ENCODE peak calls at places on chromosome 15, in five cellular contexts. One of them, this sample, is unnamed.

GRCh38 chr15:93312891-93313486 is 224.0 kb upstream of the RGMA start:
- DNase-seq in epithelial cell of esophagus: no peak
- DNase-seq in brain microvascular endothelial cell: no peak
- DNase-seq in AG04449: no peak
- DNase-seq in fibroblast of the aortic adventitia: no peak
- DNase-seq in this sample: no peak

GRCh38 chr15:85880501-85881190 is 85.9 kb upstream of the KLHL25 start:
- DNase-seq in epithelial cell of esophagus: no peak
- DNase-seq in brain microvascular endothelial cell: no peak
- DNase-seq in fibroblast of the aortic adventitia: no peak
- DNase-seq in AG04449: no peak
- DNase-seq in this sample: no peak

GRCh38 chr15:88255496-88256171 is 905 bp downstream of the NTRK3 start:
- DNase-seq in brain microvascular endothelial cell: peak
- DNase-seq in AG04449: no peak
- DNase-seq in epithelial cell of esophagus: peak
- DNase-seq in fibroblast of the aortic adventitia: peak
- DNase-seq in this sample: no peak

GRCh38 chr15:96262497-96263268 is 67.8 kb upstream of the NR2F2 start:
- DNase-seq in AG04449: no peak
- DNase-seq in brain microvascular endothelial cell: no peak
- DNase-seq in epithelial cell of esophagus: no peak
- DNase-seq in fibroblast of the aortic adventitia: no peak
- DNase-seq in this sample: no peak

GRCh38 chr15:59339252-59339672 is 33.4 kb downstream of the MYO1E start:
- DNase-seq in AG04449: peak
- DNase-seq in epithelial cell of esophagus: peak
- DNase-seq in brain microvascular endothelial cell: peak
- DNase-seq in fibroblast of the aortic adventitia: peak
- DNase-seq in this sample: peak

GRCh38 chr15:25173241-25174028 is 218.6 kb downstream of the SNRPN start:
- DNase-seq in epithelial cell of esophagus: no peak
- DNase-seq in fibroblast of the aortic adventitia: no peak
- DNase-seq in AG04449: no peak
- DNase-seq in brain microvascular endothelial cell: no peak
- DNase-seq in this sample: no peak

GRCh38 chr15:58546635-58547627 is 115.1 kb downstream of the LIPC start:
- DNase-seq in epithelial cell of esophagus: peak
- DNase-seq in AG04449: peak
- DNase-seq in fibroblast of the aortic adventitia: peak
- DNase-seq in brain microvascular endothelial cell: peak
- DNase-seq in this sample: peak

GRCh38 chr15:22226034-22226790 is 145.9 kb downstream of the OR4M2 start:
- DNase-seq in epithelial cell of esophagus: no peak
- DNase-seq in AG04449: no peak
- DNase-seq in brain microvascular endothelial cell: no peak
- DNase-seq in fibroblast of the aortic adventitia: no peak
- DNase-seq in this sample: no peak

GRCh38 chr15:91289324-91289723 is 189.3 kb downstream of the SV2B start:
- DNase-seq in fibroblast of the aortic adventitia: no peak
- DNase-seq in AG04449: no peak
- DNase-seq in epithelial cell of esophagus: no peak
- DNase-seq in brain microvascular endothelial cell: no peak
- DNase-seq in this sample: no peak

GRCh38 chr15:79208179-79208578 is 74.3 kb upstream of the ANKRD34C start:
- DNase-seq in fibroblast of the aortic adventitia: no peak
- DNase-seq in brain microvascular endothelial cell: no peak
- DNase-seq in epithelial cell of esophagus: no peak
- DNase-seq in AG04449: no peak
- DNase-seq in this sample: no peak

GRCh38 chr15:79209116-79209515 is 73.4 kb upstream of the ANKRD34C start:
- DNase-seq in fibroblast of the aortic adventitia: no peak
- DNase-seq in epithelial cell of esophagus: no peak
- DNase-seq in brain microvascular endothelial cell: no peak
- DNase-seq in AG04449: no peak
- DNase-seq in this sample: no peak

GRCh38 chr15:79206940-79207339 is 75.6 kb upstream of the ANKRD34C start:
- DNase-seq in epithelial cell of esophagus: no peak
- DNase-seq in AG04449: no peak
- DNase-seq in fibroblast of the aortic adventitia: no peak
- DNase-seq in brain microvascular endothelial cell: no peak
- DNase-seq in this sample: no peak

GRCh38 chr15:79212589-79213139 is 69.9 kb upstream of the ANKRD34C start:
- DNase-seq in epithelial cell of esophagus: no peak
- DNase-seq in AG04449: no peak
- DNase-seq in brain microvascular endothelial cell: no peak
- DNase-seq in fibroblast of the aortic adventitia: no peak
- DNase-seq in this sample: no peak

DNA sequence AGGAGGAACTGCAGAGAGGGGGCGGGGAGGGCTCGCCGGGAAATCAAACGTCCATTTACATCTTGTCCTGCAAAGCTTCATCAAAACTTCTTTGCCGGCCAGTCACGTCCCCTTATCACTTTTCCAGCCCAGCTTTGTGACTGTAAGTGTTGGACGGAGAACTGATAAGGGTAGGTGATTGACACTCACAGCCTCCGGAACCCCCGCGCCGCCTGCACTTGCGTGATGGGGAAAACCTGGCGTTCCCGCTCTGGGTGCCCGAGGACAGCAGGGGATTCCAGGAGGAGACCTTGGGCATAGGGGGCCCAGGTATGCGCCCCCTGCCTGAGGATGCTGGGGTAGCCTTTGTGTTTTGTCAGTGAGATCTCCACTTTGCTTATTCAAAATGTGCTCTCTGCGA is 72.8 kb upstream of the ANKRD34C start:
- DNase-seq in epithelial cell of esophagus: no peak
- DNase-seq in brain microvascular endothelial cell: no peak
- DNase-seq in fibroblast of the aortic adventitia: no peak
- DNase-seq in AG04449: no peak
- DNase-seq in this sample: no peak
- TF ChIP-seq CTCF in epithelial cell of esophagus: no peak
- TF ChIP-seq CTCF in brain microvascular endothelial cell: peak
- TF ChIP-seq CTCF in fibroblast of the aortic adventitia: no peak
- TF ChIP-seq CTCF in AG04449: no peak
- TF ChIP-seq CTCF in this sample: no peak

GRCh38 chr15:71195242-71195641 is 80.0 kb downstream of the THSD4 start:
- DNase-seq in fibroblast of the aortic adventitia: no peak
- DNase-seq in AG04449: no peak
- DNase-seq in brain microvascular endothelial cell: no peak
- DNase-seq in epithelial cell of esophagus: peak
- DNase-seq in this sample: peak
- TF ChIP-seq CTCF in fibroblast of the aortic adventitia: peak
- TF ChIP-seq CTCF in AG04449: no peak
- TF ChIP-seq CTCF in brain microvascular endothelial cell: peak
- TF ChIP-seq CTCF in epithelial cell of esophagus: peak
- TF ChIP-seq CTCF in this sample: peak

DNA sequence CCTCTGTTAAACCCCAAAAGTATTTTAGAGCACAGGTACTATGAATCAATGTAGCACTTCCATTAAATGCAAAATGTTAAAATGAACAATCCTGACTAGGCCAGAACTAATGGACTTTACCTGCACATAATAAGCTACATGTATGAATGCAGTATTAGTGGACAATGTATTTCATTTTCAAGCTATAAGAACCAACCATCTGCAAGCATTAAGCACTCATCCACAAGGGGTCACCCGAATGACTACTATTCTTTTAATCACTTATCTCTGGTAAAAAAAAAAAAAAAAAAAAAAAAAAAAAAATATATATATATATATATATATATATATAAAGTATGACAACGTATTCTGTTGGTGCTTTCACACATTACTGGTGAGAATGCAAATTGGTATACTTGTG is 7.2 kb downstream of the HERC1 start:
- DNase-seq in epithelial cell of esophagus: peak
- DNase-seq in AG04449: no peak
- DNase-seq in fibroblast of the aortic adventitia: peak
- DNase-seq in brain microvascular endothelial cell: peak
- DNase-seq in this sample: peak
- TF ChIP-seq CTCF in epithelial cell of esophagus: no peak
- TF ChIP-seq CTCF in AG04449: peak
- TF ChIP-seq CTCF in fibroblast of the aortic adventitia: peak
- TF ChIP-seq CTCF in brain microvascular endothelial cell: peak
- TF ChIP-seq CTCF in this sample: no peak

DNA sequence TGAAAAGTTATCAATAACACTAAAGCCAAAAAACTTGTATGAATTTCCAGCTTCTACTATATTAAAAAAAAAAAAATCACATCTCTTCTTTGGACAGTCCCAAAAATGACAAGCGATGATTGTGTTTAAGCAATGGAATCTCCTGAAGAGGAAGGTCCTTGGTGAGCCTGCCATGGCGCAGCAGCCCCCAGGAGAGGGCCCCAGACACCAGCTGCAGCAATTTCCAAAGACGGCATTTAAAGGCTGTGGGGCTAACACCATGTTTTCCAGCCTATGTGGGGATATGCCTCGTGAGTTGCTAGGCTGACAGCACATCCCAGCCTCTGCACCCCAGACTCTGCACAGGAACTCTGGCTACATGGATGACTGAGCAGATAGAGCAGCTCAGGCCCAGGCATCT is 14.7 kb downstream of the SKIC8 start:
- DNase-seq in AG04449: no peak
- DNase-seq in brain microvascular endothelial cell: no peak
- DNase-seq in epithelial cell of esophagus: no peak
- DNase-seq in fibroblast of the aortic adventitia: no peak
- DNase-seq in this sample: no peak
- TF ChIP-seq CTCF in AG04449: no peak
- TF ChIP-seq CTCF in brain microvascular endothelial cell: peak
- TF ChIP-seq CTCF in epithelial cell of esophagus: no peak
- TF ChIP-seq CTCF in fibroblast of the aortic adventitia: no peak
- TF ChIP-seq CTCF in this sample: peak

DNA sequence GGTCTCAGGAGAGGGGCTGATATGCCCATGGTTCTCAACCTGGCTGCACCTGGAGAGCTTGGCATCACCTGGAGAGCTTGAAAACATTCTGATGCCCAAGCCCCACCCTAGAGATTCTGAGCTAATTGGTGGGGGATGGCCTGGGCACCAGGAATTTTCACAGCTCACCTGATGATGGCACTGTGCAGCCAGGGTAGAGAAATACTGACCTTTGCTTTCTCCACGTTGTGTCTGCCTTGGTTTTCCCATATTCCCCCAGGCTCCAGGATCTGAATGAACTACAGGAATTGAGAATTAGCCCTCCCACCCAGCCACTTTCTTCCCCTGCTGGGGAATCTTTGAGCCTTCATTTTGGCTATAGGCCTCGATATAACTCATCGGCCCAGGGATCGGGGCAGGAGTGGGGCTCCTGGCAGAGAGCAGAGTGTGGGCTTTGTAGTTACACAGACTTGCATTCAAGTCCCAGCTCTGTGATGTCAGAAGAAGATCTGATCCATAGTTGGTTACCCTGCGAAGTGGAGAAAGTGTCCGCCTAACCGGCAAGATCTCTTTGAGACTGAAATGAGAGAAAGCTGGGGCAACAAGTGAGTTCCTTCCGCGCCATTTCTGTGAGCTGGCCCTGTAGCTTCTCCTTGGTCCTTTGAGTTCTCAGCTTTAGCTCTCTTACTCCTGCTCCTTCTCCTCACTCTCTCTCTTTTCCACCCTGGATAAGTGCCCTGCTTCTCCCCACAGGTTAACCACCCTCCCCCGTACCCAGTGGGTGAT is 33.1 kb upstream of the UBE2Q2 start:
- DNase-seq in epithelial cell of esophagus: peak
- DNase-seq in AG04449: no peak
- DNase-seq in fibroblast of the aortic adventitia: peak
- DNase-seq in brain microvascular endothelial cell: no peak
- DNase-seq in this sample: peak
- TF ChIP-seq CTCF in epithelial cell of esophagus: peak
- TF ChIP-seq CTCF in AG04449: peak
- TF ChIP-seq CTCF in fibroblast of the aortic adventitia: peak
- TF ChIP-seq CTCF in brain microvascular endothelial cell: peak
- TF ChIP-seq CTCF in this sample: peak